ENCODE peak calls at places on chromosomes 16 and 17, in six cellular contexts. N is HepG2; Z is cardiac fibroblast; J is fibroblast of lung; H is effector memory CD4-positive, alpha-beta T cell; A is CD4-positive, CD25-positive, alpha-beta regulatory T cell. S is an unnamed sample.

GRCh38 chr17:39553326-39553945 is 54.3 kb downstream of the NEUROD2 start:
- DNase-seq in Z (peak), H (no peak), N (no peak), J (peak), A (no peak), S (no peak)

GRCh38 chr16:11583171-11583570 is 3.5 kb downstream of the LITAF start:
- DNase-seq in J (peak), Z (peak), N (no peak), A (no peak), H (no peak), S (no peak)

GRCh38 chr17:64498308-64499203 is 1.7 kb upstream of the POLG2 start:
- DNase-seq in Z (no peak), A (no peak), J (no peak), N (no peak), H (no peak), S (no peak)

GRCh38 chr16:78228704-78229103 is 129.2 kb downstream of the WWOX start:
- DNase-seq in J (no peak), A (no peak), H (no peak), Z (no peak), N (no peak), S (no peak)

GRCh38 chr16:29925173-29925804 is 737 bp downstream of the KCTD13 start:
- DNase-seq in J (peak), Z (peak), A (no peak), N (no peak), H (no peak), S (no peak)

GRCh38 chr17:55433029-55433628 is 11.5 kb upstream of the MMD start:
- DNase-seq in J (peak), N (peak), Z (peak), A (no peak), H (no peak), S (no peak)

GRCh38 chr16:12729448-12729847 is 74.2 kb downstream of the CPPED1 start:
- DNase-seq in A (peak), Z (peak), N (no peak), J (peak), H (no peak), S (no peak)

GRCh38 chr16:27982184-27982583 is 81.3 kb downstream of the GSG1L start:
- DNase-seq in N (no peak), A (no peak), J (no peak), Z (no peak), H (no peak), S (no peak)

GRCh38 chr16:19406891-19407491 is 10.7 kb upstream of the TMC5 start:
- DNase-seq in H (no peak), A (no peak), Z (no peak), J (no peak), N (no peak), S (no peak)

GRCh38 chr17:44083250-44083849 is 12.8 kb downstream of the G6PC3 start:
- DNase-seq in Z (no peak), A (no peak), H (no peak), J (no peak), N (peak), S (no peak)

GRCh38 chr17:14792751-14793150 is 472.4 kb downstream of the PMP22 start:
- DNase-seq in J (peak), A (no peak), N (no peak), Z (peak), H (no peak), S (no peak)

GRCh38 chr17:38416840-38417209 is 11.4 kb upstream of the ARHGAP23 start:
- DNase-seq in J (no peak), A (no peak), N (no peak), H (no peak), Z (no peak), S (peak)

GRCh38 chr17:74536890-74537289 is 5.6 kb upstream of the CD300LB start:
- DNase-seq in A (no peak), J (no peak), Z (no peak), H (no peak), N (no peak), S (no peak)

GRCh38 chr17:76584427-76585047 is 1.1 kb downstream of the ST6GALNAC2 start:
- DNase-seq in Z (no peak), J (peak), A (no peak), H (no peak), N (no peak), S (no peak)

GRCh38 chr16:47511882-47512281 is 50.8 kb downstream of the PHKB start:
- DNase-seq in H (no peak), N (no peak), Z (no peak), A (no peak), J (no peak), S (no peak)
- H3K4me3 ChIP-seq in H (no peak), N (no peak), Z (no peak), A (no peak), J (no peak), S (no peak)

GRCh38 chr16:707062-707538 is 1.5 kb upstream of the FBXL16 start:
- DNase-seq in J (no peak), N (no peak), A (no peak), Z (no peak), H (no peak), S (no peak)

GRCh38 chr16:705748-706188 is at the start of gene FBXL16:
- DNase-seq in J (no peak), N (no peak), Z (no peak), H (no peak), A (no peak), S (no peak)

GRCh38 chr16:704552-705380 is 835 bp downstream of the FBXL16 start:
- DNase-seq in A (no peak), H (no peak), Z (no peak), N (no peak), J (no peak), S (no peak)

GRCh38 chr16:708019-708418 is 2.4 kb upstream of the FBXL16 start:
- DNase-seq in J (no peak), Z (no peak), A (no peak), H (no peak), N (no peak), S (no peak)

GRCh38 chr16:706189-707061 is 824 bp upstream of the FBXL16 start:
- DNase-seq in H (no peak), Z (no peak), A (no peak), N (no peak), J (no peak), S (no peak)
- H3K4me3 ChIP-seq in H (no peak), Z (no peak), A (no peak), N (no peak), J (no peak), S (no peak)

DNA sequence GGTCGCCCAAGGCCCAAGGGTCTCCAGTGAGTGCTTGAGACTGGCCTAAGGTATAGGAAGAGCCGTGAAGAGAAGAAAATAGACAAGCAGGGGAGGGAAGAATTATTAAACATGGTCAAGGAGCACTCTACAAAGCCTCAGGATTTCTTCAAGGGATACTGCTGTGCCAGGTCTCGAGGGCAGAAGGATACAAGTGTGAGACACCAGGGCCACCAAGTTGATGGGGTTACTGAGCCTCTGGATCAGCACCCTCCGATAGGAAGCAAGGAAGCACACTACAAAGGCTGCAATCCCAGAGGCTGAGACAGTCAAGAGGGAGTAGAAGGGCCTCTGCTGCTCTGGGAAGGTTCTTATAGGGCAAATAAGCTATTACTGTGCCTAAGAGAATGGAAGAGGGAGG is 6.5 kb downstream of the SUPT4H1 start:
- DNase-seq in N (no peak), Z (no peak), J (no peak), A (no peak), H (no peak), S (no peak)
- H3K4me3 ChIP-seq in N (no peak), Z (no peak), J (no peak), A (peak), H (no peak), S (no peak)

GRCh38 chr16:64926476-64926875 is 195.4 kb downstream of the CDH11 start:
- DNase-seq in Z (no peak), A (no peak), J (no peak), H (no peak), N (no peak), S (no peak)
- H3K4me3 ChIP-seq in Z (no peak), A (no peak), J (no peak), H (no peak), N (no peak), S (no peak)

GRCh38 chr16:14462811-14463210 is 167.2 kb downstream of the PARN start:
- DNase-seq in N (no peak), J (peak), H (no peak), Z (no peak), A (no peak), S (no peak)
- H3K4me3 ChIP-seq in N (no peak), J (no peak), H (no peak), Z (no peak), A (no peak), S (no peak)

GRCh38 chr16:4373356-4373908 is 1.8 kb downstream of the VASN start:
- DNase-seq in J (no peak), A (no peak), H (no peak), N (no peak), Z (no peak), S (no peak)
- H3K4me3 ChIP-seq in J (peak), A (no peak), H (no peak), N (peak), Z (peak), S (peak)

GRCh38 chr17:32927201-32927723 is 691 bp upstream of the TMEM98 start:
- DNase-seq in H (no peak), Z (no peak), N (peak), A (no peak), J (no peak), S (no peak)
- H3K4me3 ChIP-seq in H (no peak), Z (peak), N (peak), A (no peak), J (peak), S (peak)

S was measured in left lung.